ENCODE peak calls at places on chromosome 2, in six cellular contexts. J is epithelial cell of esophagus; X is head of caudate nucleus; G is thoracic aorta; S is stimulated activated CD4-positive, alpha-beta T cell treated with anti-CD3 and anti-CD28 coated beads, Interleukin-2, amount 100 ng/mL, for 24 hours; M is colonic mucosa. B is an unnamed sample.

GRCh38 chr2:188243381-188243780 is 48.3 kb upstream of the GULP1 start:
- DNase-seq in J (peak; percentile 38), X (no peak), G (no peak), S (no peak), M (no peak), B (no peak)

GRCh38 chr2:38765149-38765548 is 12.9 kb upstream of the GEMIN6 start:
- DNase-seq in J (peak; percentile 74), X (no peak), G (no peak), S (no peak), M (no peak), B (peak; percentile 26)

GRCh38 chr2:30178618-30179404 is 32.0 kb downstream of the YPEL5 start:
- DNase-seq in J (peak; percentile 71), X (no peak), G (no peak), S (no peak), M (no peak), B (peak; percentile 55)

GRCh38 chr2:199874209-199874608 is 23.2 kb upstream of the FTCDNL1 start:
- DNase-seq in J (no peak), X (no peak), G (no peak), S (no peak), M (no peak), B (no peak)

GRCh38 chr2:176821350-176821749 is 391.2 kb upstream of the HNRNPA3 start:
- DNase-seq in J (no peak), X (no peak), G (no peak), S (no peak), M (no peak), B (no peak)

GRCh38 chr2:158817596-158817995 is 22.5 kb downstream of the DAPL1 start:
- DNase-seq in J (no peak), X (no peak), G (no peak), S (no peak), M (no peak), B (no peak)

GRCh38 chr2:63827749-63828148 is 13.9 kb upstream of the UGP2 start:
- DNase-seq in J (peak; percentile 41), X (no peak), G (no peak), S (no peak), M (no peak), B (no peak)

GRCh38 chr2:55869637-55870325 is 53.8 kb downstream of the EFEMP1 start:
- DNase-seq in J (no peak), X (no peak), G (peak; percentile 52), S (no peak), M (no peak), B (no peak)

GRCh38 chr2:84947010-84947593 is 23.9 kb upstream of the KCMF1 start:
- DNase-seq in J (no peak), X (no peak), G (no peak), S (no peak), M (no peak), B (no peak)

GRCh38 chr2:235776531-235776930 is 282.7 kb downstream of the AGAP1 start:
- DNase-seq in J (no peak), X (no peak), G (no peak), S (no peak), M (no peak), B (no peak)

GRCh38 chr2:42141687-42142475 is 27.3 kb upstream of the EML4 start:
- DNase-seq in J (peak; percentile 54), X (peak; percentile 38), G (no peak), S (peak; percentile 27), M (peak; percentile 76), B (peak; percentile 38)